ENCODE peak calls at places on chromosomes 5 and 9, in ten cellular contexts. A is AG20443; Y is head of caudate nucleus; B is germinal center; H is A549; K is stimulated activated CD4-positive, alpha-beta T cell treated with anti-CD3 and anti-CD28 coated beads, Interleukin-1b, Interleukin-23, amount 100 ng/mL, for 48 hours; U is heart right ventricle; W is iPS-NIHi11; L is OCI-LY7; I is iris pigment epithelial cell. M is an unnamed sample.

GRCh38 chr5:132662004-132662401 is 4.0 kb downstream of the IL13 start:
- DNase-seq in B (no peak), Y (no peak), A (no peak), K (no peak), H (no peak), I (no peak), U (no peak), W (no peak), L (no peak), M (no peak)

GRCh38 chr5:65142007-65142406 is 339.7 kb downstream of the ADAMTS6 start:
- DNase-seq in K (no peak), I (no peak), Y (no peak), A (no peak), B (no peak), L (no peak), U (no peak), H (no peak), W (no peak), M (no peak)

GRCh38 chr9:117178596-117179111 is 236.2 kb downstream of the ASTN2 start:
- DNase-seq in L (no peak), U (no peak), H (no peak), B (no peak), I (peak), A (no peak), K (no peak), Y (peak), W (no peak), M (peak)

GRCh38 chr9:3497406-3497805 is 28.4 kb downstream of the RFX3 start:
- DNase-seq in W (no peak), Y (no peak), A (peak), I (peak), K (no peak), B (no peak), U (no peak), H (no peak), L (no peak), M (no peak)

GRCh38 chr9:136571525-136571924 is 25.7 kb upstream of the NOTCH1 start:
- DNase-seq in K (no peak), H (no peak), U (no peak), I (no peak), W (no peak), L (no peak), Y (no peak), B (no peak), A (no peak), M (no peak)

GRCh38 chr9:2120926-2121689 is 106.0 kb downstream of the SMARCA2 start:
- DNase-seq in W (peak), H (no peak), A (peak), Y (no peak), K (no peak), U (no peak), I (peak), B (no peak), L (no peak), M (no peak)

GRCh38 chr9:124475158-124475867 is 25.1 kb downstream of the ADGRD2 start:
- DNase-seq in A (no peak), U (no peak), B (no peak), H (no peak), I (no peak), K (no peak), Y (no peak), W (peak), L (no peak), M (peak)

GRCh38 chr9:4334439-4334838 is 34.6 kb upstream of the GLIS3 start:
- DNase-seq in A (peak), Y (peak), W (peak), K (no peak), B (no peak), H (peak), I (no peak), L (no peak), U (peak), M (no peak)

GRCh38 chr9:99369327-99369722 is 147.2 kb downstream of the SEC61B start:
- DNase-seq in L (no peak), I (no peak), H (no peak), B (no peak), K (no peak), W (no peak), U (no peak), A (no peak), Y (no peak), M (no peak)

GRCh38 chr5:88863523-88863922 is 19.5 kb downstream of the MEF2C start:
- DNase-seq in K (no peak), A (no peak), L (no peak), W (no peak), I (no peak), B (no peak), Y (no peak), H (no peak), U (no peak), M (no peak)

GRCh38 chr5:103910002-103910401 is 347.4 kb upstream of the NUDT12 start:
- DNase-seq in Y (no peak), H (no peak), L (no peak), B (no peak), I (peak), K (no peak), A (no peak), U (no peak), W (no peak), M (no peak)

GRCh38 chr5:175025046-175025445 is 300.7 kb downstream of the MSX2 start:
- DNase-seq in K (no peak), Y (no peak), A (no peak), B (no peak), H (no peak), I (no peak), L (no peak), W (no peak), U (no peak), M (no peak)

GRCh38 chr9:135711411-135711810 is 9.4 kb downstream of the KCNT1 start:
- DNase-seq in K (no peak), A (no peak), B (no peak), U (no peak), Y (no peak), I (no peak), H (no peak), L (peak), W (no peak), M (no peak)

GRCh38 chr9:113652355-113653152 is 189.0 kb downstream of the RGS3 start:
- DNase-seq in U (no peak), B (no peak), L (no peak), H (no peak), K (no peak), A (no peak), W (no peak), I (no peak), Y (no peak), M (no peak)

GRCh38 chr9:131490514-131490913 is 12.2 kb upstream of the POMT1 start:
- DNase-seq in U (no peak), W (no peak), K (no peak), B (no peak), A (no peak), L (no peak), Y (no peak), I (no peak), H (no peak), M (no peak)